ENCODE peak calls at places on chromosomes 13 and 19, in eight cellular contexts. N, H, X, L, S, D, T and F are unnamed samples.

GRCh38 chr19:33429891-33430673 is 56.6 kb downstream of the CEBPG start:
- DNase-seq in N (peak), H (no peak), X (no peak), L (no peak), S (peak), D (peak), T (no peak), F (no peak)

GRCh38 chr19:16577531-16578052 is 5.4 kb upstream of the SLC35E1 start:
- DNase-seq in N (no peak), H (no peak), X (no peak), L (no peak), S (no peak), D (no peak), T (no peak), F (no peak)

GRCh38 chr19:7833225-7834156 is 3.5 kb downstream of the EVI5L start:
- DNase-seq in N (no peak), H (peak), X (peak), L (no peak), S (peak), D (no peak), T (no peak), F (no peak)

GRCh38 chr19:53102701-53103140 is 501 bp downstream of the ZNF160 start:
- DNase-seq in N (peak), H (no peak), X (peak), L (no peak), S (peak), D (peak), T (peak), F (peak)

GRCh38 chr19:34306213-34306661 is 51.9 kb downstream of the GARRE1 start:
- DNase-seq in N (no peak), H (peak), X (no peak), L (no peak), S (no peak), D (no peak), T (no peak), F (no peak)

GRCh38 chr13:32206097-32206740 is 108.9 kb downstream of the ZAR1L start:
- DNase-seq in N (no peak), H (no peak), X (no peak), L (no peak), S (no peak), D (no peak), T (no peak), F (no peak)

GRCh38 chr13:84917252-84917878 is 881.9 kb downstream of the SLITRK6 start:
- DNase-seq in N (no peak), H (no peak), X (peak), L (no peak), S (peak), D (no peak), T (no peak), F (peak)

GRCh38 chr19:17869114-17869608 is 2.6 kb upstream of the SLC5A5 start:
- DNase-seq in N (no peak), H (no peak), X (no peak), L (no peak), S (no peak), D (no peak), T (no peak), F (no peak)

GRCh38 chr19:49950590-49950948 is 10.4 kb downstream of the SIGLEC11 start:
- DNase-seq in N (no peak), H (no peak), X (no peak), L (no peak), S (no peak), D (no peak), T (no peak), F (no peak)

GRCh38 chr19:53525922-53526321 is 12.0 kb upstream of the ZNF331 start:
- DNase-seq in N (no peak), H (no peak), X (no peak), L (no peak), S (no peak), D (no peak), T (no peak), F (no peak)